ENCODE peak calls at places on chromosomes 16 and 17, in seven cellular contexts. Q, X, E, G, R, Y and D are unnamed samples.

GRCh38 chr16:21950782-21951521 is 2.2 kb upstream of the UQCRC2 start:
- DNase-seq in E (no peak), G (no peak), X (no peak), R (no peak), Y (peak; percentile 48), Q (peak; percentile 40), D (peak; percentile 26)

GRCh38 chr17:82864721-82865240 is 25.0 kb upstream of the ZNF750 start:
- DNase-seq in X (no peak), R (no peak), Y (no peak), E (peak; percentile 48), G (no peak), Q (no peak), D (no peak)

GRCh38 chr17:38357488-38358123 is 6.0 kb downstream of the SOCS7 start:
- DNase-seq in R (no peak), Q (no peak), G (no peak), E (no peak), Y (peak; percentile 15), X (no peak), D (no peak)

GRCh38 chr16:34802848-34803599 is 1343.6 kb downstream of the TP53TG3F start:
- DNase-seq in E (no peak), G (no peak), R (no peak), Q (no peak), Y (no peak), X (no peak), D (no peak)

GRCh38 chr17:55398689-55399088 is 22.9 kb downstream of the MMD start:
- DNase-seq in G (no peak), R (no peak), Q (no peak), Y (peak; percentile 24), X (no peak), E (no peak), D (no peak)

GRCh38 chr16:84024854-84025253 is 17.7 kb downstream of the SLC38A8 start:
- DNase-seq in Q (no peak), G (no peak), Y (peak; percentile 96), E (no peak), X (no peak), R (no peak), D (no peak)

GRCh38 chr17:57115916-57116315 is 30.9 kb downstream of the AKAP1 start:
- DNase-seq in Q (no peak), R (no peak), G (no peak), E (no peak), X (no peak), Y (no peak), D (no peak)

GRCh38 chr17:3043737-3044365 is 19.6 kb downstream of the OR1D5 start:
- DNase-seq in Q (peak; percentile 26), R (no peak), X (no peak), Y (peak; percentile 14), G (no peak), E (no peak), D (no peak)

GRCh38 chr17:82929676-82930042 is 89.8 kb upstream of the ZNF750 start:
- DNase-seq in Q (no peak), E (no peak), G (no peak), X (no peak), R (peak; percentile 9), Y (no peak), D (no peak)

GRCh38 chr17:61412860-61413653 is 13.4 kb downstream of the TBX2 start:
- DNase-seq in Q (no peak), G (peak; percentile 18), E (no peak), R (no peak), X (peak; percentile 23), Y (no peak), D (no peak)

GRCh38 chr16:65662236-65662635 is 540.4 kb upstream of the CDH11 start:
- DNase-seq in G (no peak), X (no peak), Y (no peak), Q (no peak), E (no peak), R (no peak), D (no peak)

GRCh38 chr16:67016143-67016542 is 12.8 kb upstream of the CBFB start:
- DNase-seq in Y (no peak), G (no peak), E (no peak), X (no peak), R (no peak), Q (no peak), D (no peak)

GRCh38 chr17:21394265-21394664 is 18.1 kb downstream of the KCNJ12 start:
- DNase-seq in E (no peak), G (no peak), X (no peak), R (no peak), Y (peak; percentile 59), Q (no peak), D (no peak)

GRCh38 chr16:3149630-3150345 is 15.0 kb downstream of the ZNF213 start:
- DNase-seq in X (peak; percentile 73), Y (peak; percentile 53), Q (peak; percentile 90), G (peak; percentile 45), E (peak; percentile 82), R (peak; percentile 79), D (peak; percentile 78)

GRCh38 chr16:3149193-3149530 is 14.3 kb downstream of the ZNF213 start:
- DNase-seq in Y (no peak), G (no peak), R (no peak), X (no peak), E (no peak), Q (no peak), D (no peak)

GRCh38 chr16:3152022-3152272 is 17.1 kb downstream of the ZNF213 start:
- DNase-seq in X (no peak), Y (no peak), G (no peak), E (no peak), R (no peak), Q (no peak), D (no peak)

GRCh38 chr16:3152273-3153076 is 17.6 kb downstream of the ZNF213 start:
- DNase-seq in G (peak; percentile 88), X (peak; percentile 90), Q (peak; percentile 98), R (peak; percentile 86), Y (peak; percentile 91), E (peak; percentile 82), D (peak; percentile 59)

DNA sequence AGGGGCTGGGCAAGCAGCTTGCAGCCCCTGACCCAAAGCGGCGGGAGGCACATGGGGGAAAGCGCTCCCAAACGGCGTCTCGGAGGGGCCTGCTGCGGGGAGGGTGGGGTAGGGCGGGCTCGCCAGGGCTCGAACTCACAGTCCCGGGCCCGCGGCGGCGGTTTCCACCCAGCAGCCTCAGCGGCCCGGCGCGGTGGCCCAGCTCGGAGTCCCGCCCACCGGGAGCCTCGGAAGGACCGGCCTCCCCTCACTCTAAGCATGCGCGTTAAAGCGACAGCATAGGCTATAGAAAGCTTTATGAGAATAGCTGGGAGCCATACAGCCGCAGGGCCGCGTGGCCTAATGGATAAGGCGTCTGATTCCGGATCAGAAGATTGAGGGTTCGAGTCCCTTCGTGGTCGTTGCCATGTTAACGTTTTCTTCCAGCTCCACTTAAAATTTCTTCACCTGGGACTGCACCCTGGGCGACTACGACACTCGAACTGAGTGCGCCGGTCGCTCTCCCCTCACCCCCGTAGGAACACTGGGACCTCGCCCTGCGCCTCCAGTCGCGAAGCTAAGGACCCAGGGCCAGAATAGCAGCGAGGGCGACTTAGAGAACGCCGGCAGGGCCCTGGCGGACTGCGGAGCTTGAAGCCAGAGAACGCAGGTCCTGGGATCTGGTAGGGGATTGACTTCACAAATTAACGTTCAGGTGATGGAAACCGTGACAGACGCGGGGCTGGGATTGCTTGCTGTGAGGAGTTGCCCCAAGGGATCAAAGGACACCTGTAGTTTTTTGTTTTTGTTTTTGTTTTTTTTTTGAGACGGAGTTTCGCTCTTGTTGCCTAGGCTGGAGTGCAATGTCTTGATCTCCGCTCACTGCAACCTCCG is 15.8 kb downstream of the ZNF213 start:
- DNase-seq in Y (peak; percentile 93), X (peak; percentile 94), G (peak; percentile 95), E (peak; percentile 95), R (peak; percentile 95), Q (peak; percentile 99), D (peak; percentile 97)
- TF ChIP-seq CTCF in Y (no peak), X (no peak), G (no peak), E (no peak), R (no peak), Q (no peak), D (no peak)

DNA sequence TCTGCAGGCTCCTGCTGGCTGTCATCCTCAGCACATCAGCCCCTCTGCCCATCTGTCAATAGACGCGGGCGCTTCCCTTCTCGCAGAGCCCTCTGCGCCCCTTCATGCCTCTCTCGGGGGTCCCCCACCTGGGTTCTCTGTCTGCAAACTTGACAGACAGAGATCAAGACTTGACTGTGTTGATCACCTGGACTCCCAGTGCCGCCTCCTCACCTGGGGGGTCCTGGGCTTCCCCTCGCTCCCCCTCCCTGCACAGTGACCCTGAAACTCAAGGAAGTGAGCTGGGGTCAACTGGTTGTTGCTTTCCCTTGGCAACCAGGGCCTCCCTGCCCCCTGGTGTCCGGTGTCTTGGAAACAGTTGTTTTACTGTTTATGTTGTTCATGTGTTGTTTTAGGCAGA is 31.9 kb downstream of the RNF213 start:
- DNase-seq in X (no peak), Q (no peak), G (no peak), E (no peak), R (no peak), Y (no peak), D (no peak)
- TF ChIP-seq CTCF in X (no peak), Q (no peak), G (no peak), E (no peak), R (no peak), Y (no peak), D (no peak)

GRCh38 chr17:8904686-8905085 is 37.2 kb upstream of the PIK3R6 start:
- DNase-seq in Y (no peak), Q (no peak), E (no peak), R (no peak), G (no peak), X (no peak), D (no peak)
- TF ChIP-seq CTCF in Y (no peak), Q (no peak), E (no peak), R (no peak), G (no peak), X (no peak), D (no peak)

GRCh38 chr16:1125471-1125870 is 27.4 kb upstream of the CACNA1H start:
- DNase-seq in X (no peak), G (no peak), R (no peak), Y (peak; percentile 28), E (no peak), Q (peak; percentile 34), D (no peak)
- TF ChIP-seq CTCF in X (no peak), G (no peak), R (no peak), Y (no peak), E (no peak), Q (no peak), D (no peak)

GRCh38 chr16:11972128-11972527 is 4.4 kb upstream of the SNX29 start:
- DNase-seq in Y (peak; percentile 38), E (no peak), R (no peak), X (no peak), G (no peak), Q (peak; percentile 38), D (no peak)
- TF ChIP-seq CTCF in Y (peak; percentile 29), E (no peak), R (peak; percentile 31), X (no peak), G (no peak), Q (peak; percentile 52), D (no peak)